ENCODE peak calls at places on chromosome 14, in ten cellular contexts. One of them, this sample, is unnamed.
A peak's percentile ranks its signal among the peaks of the same experiment; 100 is the strongest.

GRCh38 chr14:102927878-102928411 is 5.5 kb downstream of the AMN start:
- DNase-seq in esophagus muscularis mucosa: no peak
- DNase-seq in cardiac muscle cell: peak; percentile 25
- DNase-seq in body of pancreas: no peak
- DNase-seq in HCT116: no peak
- DNase-seq in psoas muscle: no peak
- DNase-seq in Caco-2: peak; percentile 42
- DNase-seq in tibial artery: no peak
- DNase-seq in H9: peak; percentile 59
- DNase-seq in adrenal gland: no peak
- DNase-seq in this sample: no peak

GRCh38 chr14:99120147-99121026 is 151.6 kb downstream of the BCL11B start:
- DNase-seq in tibial artery: no peak
- DNase-seq in esophagus muscularis mucosa: peak; percentile 74
- DNase-seq in HCT116: no peak
- DNase-seq in psoas muscle: no peak
- DNase-seq in cardiac muscle cell: no peak
- DNase-seq in body of pancreas: no peak
- DNase-seq in Caco-2: no peak
- DNase-seq in adrenal gland: no peak
- DNase-seq in H9: peak; percentile 9
- DNase-seq in this sample: no peak

GRCh38 chr14:38116895-38117294 is 90.8 kb upstream of the SSTR1 start:
- DNase-seq in Caco-2: no peak
- DNase-seq in psoas muscle: no peak
- DNase-seq in adrenal gland: no peak
- DNase-seq in body of pancreas: no peak
- DNase-seq in tibial artery: no peak
- DNase-seq in esophagus muscularis mucosa: no peak
- DNase-seq in cardiac muscle cell: no peak
- DNase-seq in H9: no peak
- DNase-seq in HCT116: no peak
- DNase-seq in this sample: no peak

GRCh38 chr14:59679872-59680271 is 103.3 kb upstream of the CCDC175 start:
- DNase-seq in psoas muscle: no peak
- DNase-seq in cardiac muscle cell: no peak
- DNase-seq in HCT116: no peak
- DNase-seq in adrenal gland: peak; percentile 24
- DNase-seq in H9: no peak
- DNase-seq in Caco-2: peak; percentile 7
- DNase-seq in esophagus muscularis mucosa: no peak
- DNase-seq in tibial artery: peak; percentile 84
- DNase-seq in body of pancreas: peak; percentile 13
- DNase-seq in this sample: no peak

GRCh38 chr14:20772650-20773049 is 4.4 kb downstream of the EDDM3B start:
- DNase-seq in tibial artery: no peak
- DNase-seq in Caco-2: no peak
- DNase-seq in esophagus muscularis mucosa: no peak
- DNase-seq in cardiac muscle cell: no peak
- DNase-seq in HCT116: no peak
- DNase-seq in psoas muscle: no peak
- DNase-seq in H9: no peak
- DNase-seq in body of pancreas: no peak
- DNase-seq in adrenal gland: no peak
- DNase-seq in this sample: no peak

GRCh38 chr14:57865450-57866198 is at the start of gene SLC35F4:
- DNase-seq in adrenal gland: peak; percentile 7
- DNase-seq in H9: peak; percentile 89
- DNase-seq in esophagus muscularis mucosa: no peak
- DNase-seq in cardiac muscle cell: peak; percentile 33
- DNase-seq in psoas muscle: peak; percentile 13
- DNase-seq in tibial artery: no peak
- DNase-seq in Caco-2: no peak
- DNase-seq in body of pancreas: peak; percentile 53
- DNase-seq in HCT116: no peak
- DNase-seq in this sample: no peak

GRCh38 chr14:54627718-54628345 is 60.9 kb downstream of the SAMD4A start:
- DNase-seq in H9: no peak
- DNase-seq in body of pancreas: peak; percentile 10
- DNase-seq in adrenal gland: no peak
- DNase-seq in cardiac muscle cell: peak; percentile 80
- DNase-seq in psoas muscle: no peak
- DNase-seq in tibial artery: peak; percentile 66
- DNase-seq in esophagus muscularis mucosa: no peak
- DNase-seq in Caco-2: no peak
- DNase-seq in HCT116: no peak
- DNase-seq in this sample: no peak

GRCh38 chr14:36659010-36659821 is 2.4 kb upstream of the PAX9 start:
- DNase-seq in adrenal gland: no peak
- DNase-seq in H9: no peak
- DNase-seq in psoas muscle: no peak
- DNase-seq in tibial artery: no peak
- DNase-seq in Caco-2: no peak
- DNase-seq in esophagus muscularis mucosa: no peak
- DNase-seq in body of pancreas: no peak
- DNase-seq in cardiac muscle cell: no peak
- DNase-seq in HCT116: no peak
- DNase-seq in this sample: no peak

GRCh38 chr14:53192023-53192422 is 38.9 kb upstream of the DDHD1 start:
- DNase-seq in psoas muscle: no peak
- DNase-seq in Caco-2: no peak
- DNase-seq in body of pancreas: no peak
- DNase-seq in HCT116: no peak
- DNase-seq in cardiac muscle cell: peak; percentile 53
- DNase-seq in adrenal gland: no peak
- DNase-seq in tibial artery: no peak
- DNase-seq in esophagus muscularis mucosa: no peak
- DNase-seq in H9: no peak
- DNase-seq in this sample: no peak

GRCh38 chr14:77544571-77544970 is 46.0 kb upstream of the ISM2 start:
- DNase-seq in HCT116: no peak
- DNase-seq in H9: no peak
- DNase-seq in Caco-2: no peak
- DNase-seq in cardiac muscle cell: peak; percentile 34
- DNase-seq in body of pancreas: no peak
- DNase-seq in esophagus muscularis mucosa: no peak
- DNase-seq in tibial artery: no peak
- DNase-seq in psoas muscle: no peak
- DNase-seq in adrenal gland: no peak
- DNase-seq in this sample: no peak

GRCh38 chr14:77543240-77543551 is 44.6 kb upstream of the ISM2 start:
- DNase-seq in cardiac muscle cell: no peak
- DNase-seq in H9: no peak
- DNase-seq in esophagus muscularis mucosa: no peak
- DNase-seq in psoas muscle: no peak
- DNase-seq in adrenal gland: no peak
- DNase-seq in tibial artery: no peak
- DNase-seq in body of pancreas: no peak
- DNase-seq in Caco-2: peak; percentile 12
- DNase-seq in HCT116: no peak
- DNase-seq in this sample: no peak

GRCh38 chr14:77549451-77549850 is 50.8 kb upstream of the ISM2 start:
- DNase-seq in esophagus muscularis mucosa: no peak
- DNase-seq in psoas muscle: no peak
- DNase-seq in HCT116: no peak
- DNase-seq in H9: no peak
- DNase-seq in tibial artery: no peak
- DNase-seq in body of pancreas: no peak
- DNase-seq in cardiac muscle cell: no peak
- DNase-seq in adrenal gland: no peak
- DNase-seq in Caco-2: no peak
- DNase-seq in this sample: no peak

GRCh38 chr14:77543637-77544334 is 45.2 kb upstream of the ISM2 start:
- DNase-seq in H9: no peak
- DNase-seq in body of pancreas: no peak
- DNase-seq in HCT116: no peak
- DNase-seq in Caco-2: no peak
- DNase-seq in adrenal gland: no peak
- DNase-seq in cardiac muscle cell: peak; percentile 74
- DNase-seq in tibial artery: no peak
- DNase-seq in psoas muscle: no peak
- DNase-seq in esophagus muscularis mucosa: no peak
- DNase-seq in this sample: no peak

GRCh38 chr14:77547512-77547911 is 48.9 kb upstream of the ISM2 start:
- DNase-seq in cardiac muscle cell: no peak
- DNase-seq in H9: peak; percentile 31
- DNase-seq in tibial artery: no peak
- DNase-seq in Caco-2: no peak
- DNase-seq in HCT116: no peak
- DNase-seq in body of pancreas: no peak
- DNase-seq in adrenal gland: no peak
- DNase-seq in psoas muscle: no peak
- DNase-seq in esophagus muscularis mucosa: no peak
- DNase-seq in this sample: no peak
- TF ChIP-seq CTCF in cardiac muscle cell: peak; percentile 12
- TF ChIP-seq CTCF in H9: peak; percentile 49
- TF ChIP-seq CTCF in tibial artery: no peak
- TF ChIP-seq CTCF in Caco-2: no peak
- TF ChIP-seq CTCF in HCT116: peak; percentile 30
- TF ChIP-seq CTCF in body of pancreas: no peak
- TF ChIP-seq CTCF in adrenal gland: no peak
- TF ChIP-seq CTCF in psoas muscle: no peak
- TF ChIP-seq CTCF in esophagus muscularis mucosa: no peak
- TF ChIP-seq CTCF in this sample: no peak

GRCh38 chr14:96138241-96138640 is 66.4 kb upstream of the BDKRB2 start:
- DNase-seq in psoas muscle: no peak
- DNase-seq in HCT116: no peak
- DNase-seq in cardiac muscle cell: no peak
- DNase-seq in tibial artery: no peak
- DNase-seq in Caco-2: no peak
- DNase-seq in body of pancreas: no peak
- DNase-seq in adrenal gland: no peak
- DNase-seq in H9: no peak
- DNase-seq in esophagus muscularis mucosa: no peak
- DNase-seq in this sample: no peak

GRCh38 chr14:96136361-96136760 is 68.3 kb upstream of the BDKRB2 start:
- DNase-seq in HCT116: no peak
- DNase-seq in esophagus muscularis mucosa: no peak
- DNase-seq in cardiac muscle cell: peak; percentile 84
- DNase-seq in tibial artery: no peak
- DNase-seq in Caco-2: no peak
- DNase-seq in H9: no peak
- DNase-seq in adrenal gland: no peak
- DNase-seq in body of pancreas: no peak
- DNase-seq in psoas muscle: no peak
- DNase-seq in this sample: no peak

GRCh38 chr14:96131836-96132235 is 72.8 kb upstream of the BDKRB2 start:
- DNase-seq in esophagus muscularis mucosa: peak; percentile 60
- DNase-seq in HCT116: no peak
- DNase-seq in adrenal gland: no peak
- DNase-seq in body of pancreas: no peak
- DNase-seq in H9: no peak
- DNase-seq in tibial artery: no peak
- DNase-seq in cardiac muscle cell: no peak
- DNase-seq in Caco-2: no peak
- DNase-seq in psoas muscle: no peak
- DNase-seq in this sample: no peak

GRCh38 chr14:96134508-96134907 is 70.1 kb upstream of the BDKRB2 start:
- DNase-seq in adrenal gland: no peak
- DNase-seq in Caco-2: no peak
- DNase-seq in psoas muscle: no peak
- DNase-seq in esophagus muscularis mucosa: no peak
- DNase-seq in HCT116: no peak
- DNase-seq in cardiac muscle cell: peak; percentile 34
- DNase-seq in tibial artery: no peak
- DNase-seq in body of pancreas: no peak
- DNase-seq in H9: no peak
- DNase-seq in this sample: no peak

DNA sequence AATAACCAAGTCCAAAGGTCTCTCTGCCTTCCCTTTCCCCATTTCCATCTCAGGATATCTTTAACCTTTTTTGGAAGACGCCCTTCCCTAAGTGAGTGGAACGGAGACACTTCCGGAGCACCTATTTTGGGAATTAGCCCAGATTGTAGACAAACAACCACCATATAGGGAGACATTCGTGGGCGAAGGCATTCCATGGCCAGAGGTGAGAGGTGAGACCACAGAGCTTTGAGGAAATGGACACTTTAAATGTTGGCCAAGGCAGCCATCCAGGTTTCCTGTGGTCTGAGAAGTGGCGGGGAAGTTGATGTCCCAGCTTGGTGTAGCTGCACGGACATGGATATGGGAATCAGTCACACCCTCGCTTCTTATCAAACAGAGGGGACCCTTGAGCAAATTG is 69.4 kb upstream of the BDKRB2 start:
- DNase-seq in Caco-2: no peak
- DNase-seq in psoas muscle: no peak
- DNase-seq in esophagus muscularis mucosa: no peak
- DNase-seq in adrenal gland: peak; percentile 41
- DNase-seq in cardiac muscle cell: peak; percentile 43
- DNase-seq in H9: no peak
- DNase-seq in tibial artery: no peak
- DNase-seq in HCT116: no peak
- DNase-seq in body of pancreas: no peak
- DNase-seq in this sample: no peak
- H3K4me1 ChIP-seq in Caco-2: peaks cover 8% of the 10 kb centered on the region
- H3K4me1 ChIP-seq in psoas muscle: no peaks in the 10 kb centered on the region
- H3K4me1 ChIP-seq in esophagus muscularis mucosa: peaks cover 10% of the 10 kb centered on the region
- H3K4me1 ChIP-seq in adrenal gland: no peaks in the 10 kb centered on the region
- H3K4me1 ChIP-seq in cardiac muscle cell: no peaks in the 10 kb centered on the region
- H3K4me1 ChIP-seq in H9: no peaks in the 10 kb centered on the region
- H3K4me1 ChIP-seq in tibial artery: no peaks in the 10 kb centered on the region
- H3K4me1 ChIP-seq in HCT116: no peaks in the 10 kb centered on the region
- H3K4me1 ChIP-seq in body of pancreas: peaks cover 8% of the 10 kb centered on the region
- H3K4me1 ChIP-seq in this sample: no peaks in the 10 kb centered on the region

GRCh38 chr14:47332099-47332498 is 343.3 kb downstream of the MDGA2 start:
- DNase-seq in tibial artery: no peak
- DNase-seq in psoas muscle: no peak
- DNase-seq in adrenal gland: no peak
- DNase-seq in cardiac muscle cell: no peak
- DNase-seq in HCT116: no peak
- DNase-seq in Caco-2: no peak
- DNase-seq in body of pancreas: no peak
- DNase-seq in H9: no peak
- DNase-seq in esophagus muscularis mucosa: no peak
- DNase-seq in this sample: no peak

DNA sequence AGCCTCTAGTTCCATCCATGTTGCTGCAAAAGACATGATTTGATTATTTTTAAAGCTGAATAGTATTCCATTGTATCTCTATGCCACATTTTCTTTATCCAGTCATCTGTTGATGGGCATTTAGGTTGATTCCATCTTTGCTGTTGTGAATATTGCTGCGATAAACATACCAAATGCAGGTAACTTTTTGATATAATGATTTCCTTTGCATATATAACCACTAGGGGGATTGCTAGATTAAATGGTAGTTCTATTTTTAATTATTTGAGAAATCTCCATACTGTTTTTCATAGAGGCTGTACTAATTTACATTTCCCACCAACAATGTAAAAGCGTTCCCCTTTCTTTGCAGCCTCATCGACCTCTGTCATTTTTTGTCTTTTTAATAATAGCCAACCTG is 342.5 kb downstream of the MDGA2 start:
- DNase-seq in body of pancreas: no peak
- DNase-seq in cardiac muscle cell: no peak
- DNase-seq in HCT116: no peak
- DNase-seq in tibial artery: no peak
- DNase-seq in adrenal gland: no peak
- DNase-seq in esophagus muscularis mucosa: no peak
- DNase-seq in H9: no peak
- DNase-seq in psoas muscle: no peak
- DNase-seq in Caco-2: no peak
- DNase-seq in this sample: no peak
- TF ChIP-seq CTCF in body of pancreas: no peak
- TF ChIP-seq CTCF in cardiac muscle cell: no peak
- TF ChIP-seq CTCF in HCT116: no peak
- TF ChIP-seq CTCF in tibial artery: no peak
- TF ChIP-seq CTCF in adrenal gland: no peak
- TF ChIP-seq CTCF in esophagus muscularis mucosa: no peak
- TF ChIP-seq CTCF in H9: peak; percentile 55
- TF ChIP-seq CTCF in psoas muscle: no peak
- TF ChIP-seq CTCF in Caco-2: peak; percentile 32
- TF ChIP-seq CTCF in this sample: no peak

GRCh38 chr14:101288436-101289229 is 272.7 kb upstream of the DIO3 start:
- DNase-seq in HCT116: no peak
- DNase-seq in tibial artery: no peak
- DNase-seq in body of pancreas: peak; percentile 19
- DNase-seq in esophagus muscularis mucosa: peak; percentile 72
- DNase-seq in H9: no peak
- DNase-seq in cardiac muscle cell: peak; percentile 16
- DNase-seq in psoas muscle: peak; percentile 37
- DNase-seq in adrenal gland: peak; percentile 16
- DNase-seq in Caco-2: no peak
- DNase-seq in this sample: no peak
- H3K4me1 ChIP-seq in HCT116: no peaks in the 10 kb centered on the region
- H3K4me1 ChIP-seq in tibial artery: no peaks in the 10 kb centered on the region
- H3K4me1 ChIP-seq in body of pancreas: no peaks in the 10 kb centered on the region
- H3K4me1 ChIP-seq in esophagus muscularis mucosa: no peaks in the 10 kb centered on the region
- H3K4me1 ChIP-seq in H9: no peaks in the 10 kb centered on the region
- H3K4me1 ChIP-seq in cardiac muscle cell: no peaks in the 10 kb centered on the region
- H3K4me1 ChIP-seq in psoas muscle: no peaks in the 10 kb centered on the region
- H3K4me1 ChIP-seq in adrenal gland: no peaks in the 10 kb centered on the region
- H3K4me1 ChIP-seq in Caco-2: peaks cover 4% of the 10 kb centered on the region
- H3K4me1 ChIP-seq in this sample: no peaks in the 10 kb centered on the region